ENCODE peak calls at places on chromosome 6, in eight cellular contexts. K is activated CD8-positive, alpha-beta T cell treated with anti-CD3 and anti-CD28 coated beads for 36 hours; Z is right cardiac atrium; A is body of pancreas; F is central memory CD8-positive, alpha-beta T cell; M is upper lobe of right lung; Y is lung; T is HCT116. C is an unnamed sample.
A peak's percentile ranks its signal among the peaks of the same experiment; 100 is the strongest.

GRCh38 chr6:68559716-68560115 is 75.4 kb upstream of the ADGRB3 start:
- ATAC-seq in T (no peak), K (no peak), Y (no peak), F (no peak), Z (no peak), M (no peak), A (no peak), C (no peak)

GRCh38 chr6:105384004-105384403 is 18.9 kb downstream of the PREP start:
- ATAC-seq in Z (no peak), T (peak; percentile 100), A (no peak), Y (no peak), M (no peak), F (no peak), K (no peak), C (no peak)

GRCh38 chr6:110067837-110068591 is 89.9 kb downstream of the GPR6 start:
- ATAC-seq in M (no peak), Y (no peak), Z (no peak), T (no peak), F (no peak), A (no peak), K (no peak), C (peak; percentile 34)

GRCh38 chr6:36930483-36930882 is 24.1 kb upstream of the PI16 start:
- ATAC-seq in K (no peak), F (no peak), Z (peak; percentile 54), M (no peak), A (no peak), Y (no peak), T (no peak), C (no peak)

GRCh38 chr6:41446907-41447545 is 99.2 kb upstream of the FOXP4 start:
- ATAC-seq in K (no peak), T (no peak), Z (no peak), F (no peak), Y (no peak), M (no peak), A (no peak), C (no peak)

GRCh38 chr6:47134476-47135189 is 92.5 kb upstream of the ADGRF1 start:
- ATAC-seq in T (peak; percentile 82), M (peak; percentile 83), K (no peak), A (peak; percentile 86), Y (peak; percentile 76), F (no peak), Z (peak; percentile 86), C (peak; percentile 87)

GRCh38 chr6:136696783-136697364 is 95.4 kb downstream of the MAP3K5 start:
- ATAC-seq in T (no peak), F (no peak), K (no peak), M (no peak), A (peak; percentile 52), Y (no peak), Z (no peak), C (no peak)

GRCh38 chr6:74574794-74575193 is 631.1 kb downstream of the COL12A1 start:
- ATAC-seq in Y (no peak), K (no peak), M (peak; percentile 48), A (peak; percentile 55), T (peak; percentile 90), Z (no peak), F (no peak), C (peak; percentile 84)

GRCh38 chr6:110529907-110530306 is 53.5 kb upstream of the SLC22A16 start:
- ATAC-seq in Y (no peak), K (no peak), A (no peak), Z (no peak), T (no peak), F (no peak), M (no peak), C (no peak)

GRCh38 chr6:34672657-34673043 is 23.9 kb downstream of the ILRUN start:
- ATAC-seq in F (no peak), Z (no peak), M (no peak), K (no peak), T (no peak), Y (no peak), A (no peak), C (no peak)

GRCh38 chr6:47453372-47453936 is 24.1 kb upstream of the CD2AP start:
- ATAC-seq in Z (no peak), F (no peak), T (no peak), Y (no peak), A (no peak), K (no peak), M (no peak), C (no peak)

GRCh38 chr6:168583126-168583525 is 142.1 kb downstream of the SMOC2 start:
- ATAC-seq in T (no peak), F (no peak), Z (no peak), K (no peak), A (no peak), Y (no peak), M (peak; percentile 3), C (no peak)

GRCh38 chr6:1903780-1904493 is 294.2 kb downstream of the FOXC1 start:
- ATAC-seq in F (no peak), Y (no peak), T (no peak), M (no peak), A (peak; percentile 60), Z (peak; percentile 47), K (no peak), C (peak; percentile 83)